ENCODE peak calls at places on chromosomes 5 and 9, in nine cellular contexts. W is A549, I is ovary, D is HCT116, T is K562, Z is IMR-90, O is sigmoid colon, L is breast epithelium, H is stomach. A is an unnamed sample. For H3K9me3, the result is how much of the 10 kb centered on the place peaks cover.

GRCh38 chr5:64767959-64768357 is 533 bp downstream of the SREK1IP1 start:
- DNase-seq in W (no peak), I (peak), D (no peak), T (peak), Z (peak), O (no peak), L (no peak), H (no peak), A (no peak)

GRCh38 chr5:79924936-79925893 is 65.8 kb downstream of the MTX3 start:
- DNase-seq in W (no peak), I (no peak), D (no peak), T (no peak), Z (peak), O (no peak), L (no peak), H (no peak), A (no peak)

GRCh38 chr5:141050622-141051525 is at the start of gene PCDHB1:
- DNase-seq in W (no peak), I (no peak), D (no peak), T (no peak), Z (no peak), O (no peak), L (no peak), H (no peak), A (no peak)

GRCh38 chr9:123049589-123050222 is 16.2 kb downstream of the GPR21 start:
- DNase-seq in W (no peak), I (no peak), D (no peak), T (no peak), Z (peak), O (peak), L (no peak), H (peak), A (no peak)

GRCh38 chr5:54446169-54446786 is 9.2 kb upstream of the HSPB3 start:
- DNase-seq in W (no peak), I (no peak), D (no peak), T (no peak), Z (no peak), O (no peak), L (no peak), H (no peak), A (no peak)

GRCh38 chr5:80128129-80128528 is 93.0 kb downstream of the THBS4 start:
- DNase-seq in W (no peak), I (no peak), D (no peak), T (no peak), Z (no peak), O (no peak), L (no peak), H (no peak), A (no peak)

GRCh38 chr5:149411738-149412519 is 32.8 kb upstream of the IL17B start:
- DNase-seq in W (no peak), I (peak), D (no peak), T (no peak), Z (no peak), O (peak), L (peak), H (no peak), A (no peak)

GRCh38 chr9:121463026-121463827 is 36.4 kb downstream of the GGTA1 start:
- DNase-seq in W (peak), I (no peak), D (peak), T (peak), Z (peak), O (peak), L (no peak), H (peak), A (peak)

GRCh38 chr5:174300941-174301761 is 255.6 kb downstream of the NSG2 start:
- DNase-seq in W (no peak), I (no peak), D (no peak), T (no peak), Z (no peak), O (no peak), L (no peak), H (no peak), A (no peak)

GRCh38 chr5:54837939-54838457 is 147.4 kb downstream of the ESM1 start:
- DNase-seq in W (no peak), I (no peak), D (no peak), T (no peak), Z (peak), O (no peak), L (no peak), H (no peak), A (no peak)

GRCh38 chr5:113336975-113337374 is 97.8 kb downstream of the TSSK1B start:
- DNase-seq in W (peak), I (no peak), D (peak), T (peak), Z (peak), O (no peak), L (no peak), H (no peak), A (no peak)

GRCh38 chr5:160262151-160262550 is 32.8 kb downstream of the FABP6 start:
- DNase-seq in W (no peak), I (no peak), D (no peak), T (no peak), Z (no peak), O (no peak), L (no peak), H (no peak), A (no peak)

GRCh38 chr5:137657073-137657472 is 78.8 kb downstream of the KLHL3 start:
- DNase-seq in W (no peak), I (no peak), D (no peak), T (no peak), Z (no peak), O (no peak), L (no peak), H (no peak), A (no peak)

GRCh38 chr5:73437126-73438047 is 11.2 kb downstream of the FOXD1 start:
- DNase-seq in W (peak), I (no peak), D (peak), T (peak), Z (peak), O (no peak), L (no peak), H (no peak), A (no peak)

GRCh38 chr5:128144491-128144890 is 60.9 kb downstream of the SLC12A2 start:
- DNase-seq in W (no peak), I (no peak), D (no peak), T (no peak), Z (peak), O (no peak), L (no peak), H (no peak), A (no peak)

GRCh38 chr5:141272906-141273305 is 27.7 kb downstream of the PCDHB15 start:
- DNase-seq in W (no peak), I (no peak), D (no peak), T (peak), Z (no peak), O (no peak), L (no peak), H (no peak), A (no peak)

GRCh38 chr9:20390400-20390799 is 231.9 kb downstream of the MLLT3 start:
- DNase-seq in W (no peak), I (no peak), D (no peak), T (no peak), Z (no peak), O (no peak), L (no peak), H (no peak), A (no peak)

GRCh38 chr9:34500623-34501267 is 22.0 kb downstream of the ENHO start:
- DNase-seq in W (peak), I (peak), D (peak), T (peak), Z (peak), O (no peak), L (peak), H (peak), A (peak)

GRCh38 chr5:88660326-88660946 is 222.5 kb downstream of the MEF2C start:
- DNase-seq in W (peak), I (no peak), D (peak), T (no peak), Z (peak), O (no peak), L (no peak), H (no peak), A (no peak)

GRCh38 chr9:127895811-127896210 is 3.6 kb downstream of the ST6GALNAC6 start:
- DNase-seq in W (no peak), I (no peak), D (no peak), T (no peak), Z (no peak), O (no peak), L (no peak), H (no peak), A (no peak)

GRCh38 chr5:113122053-113122452 is 145.5 kb downstream of the DCP2 start:
- DNase-seq in W (no peak), I (no peak), D (no peak), T (no peak), Z (peak), O (peak), L (no peak), H (no peak), A (no peak)

GRCh38 chr9:114804504-114804903 is 1.3 kb downstream of the TNFSF15 start:
- DNase-seq in W (no peak), I (no peak), D (peak), T (no peak), Z (peak), O (no peak), L (peak), H (peak), A (peak)

GRCh38 chr9:97293207-97293721 is 14.2 kb upstream of the CCDC180 start:
- DNase-seq in W (no peak), I (no peak), D (no peak), T (peak), Z (peak), O (no peak), L (no peak), H (no peak), A (no peak)

GRCh38 chr9:6915635-6916034 is 157.9 kb downstream of the KDM4C start:
- DNase-seq in W (no peak), I (no peak), D (no peak), T (no peak), Z (no peak), O (no peak), L (no peak), H (no peak), A (no peak)

GRCh38 chr9:126563556-126563955 is 50.2 kb upstream of the LMX1B start:
- DNase-seq in W (no peak), I (no peak), D (no peak), T (no peak), Z (no peak), O (no peak), L (no peak), H (no peak), A (no peak)

GRCh38 chr9:112945620-112946208 is 55.0 kb upstream of the SLC46A2 start:
- DNase-seq in W (peak), I (no peak), D (no peak), T (peak), Z (no peak), O (no peak), L (no peak), H (no peak), A (no peak)

GRCh38 chr9:71683598-71684235 is 84.6 kb downstream of the CEMIP2 start:
- DNase-seq in W (no peak), I (peak), D (peak), T (no peak), Z (peak), O (no peak), L (peak), H (no peak), A (no peak)

GRCh38 chr5:68189171-68189570 is 26.4 kb upstream of the PIK3R1 start:
- DNase-seq in W (no peak), I (no peak), D (no peak), T (no peak), Z (no peak), O (no peak), L (no peak), H (no peak), A (no peak)

GRCh38 chr9:107274953-107275422 is 8.1 kb upstream of the RAD23B start:
- DNase-seq in W (peak), I (no peak), D (peak), T (no peak), Z (peak), O (no peak), L (no peak), H (no peak), A (no peak)

GRCh38 chr9:120925535-120926396 is 830 bp downstream of the TRAF1 start:
- DNase-seq in W (peak), I (no peak), D (no peak), T (peak), Z (peak), O (peak), L (no peak), H (no peak), A (peak)

GRCh38 chr9:76510041-76510440 is 51.1 kb downstream of the GCNT1 start:
- DNase-seq in W (no peak), I (no peak), D (no peak), T (no peak), Z (peak), O (no peak), L (no peak), H (no peak), A (no peak)

GRCh38 chr9:127955294-127956015 is 17.8 kb upstream of the DPM2 start:
- DNase-seq in W (peak), I (no peak), D (peak), T (peak), Z (peak), O (peak), L (peak), H (peak), A (peak)

GRCh38 chr5:102762095-102762534 is 7.0 kb downstream of the PAM start:
- DNase-seq in W (no peak), I (no peak), D (no peak), T (no peak), Z (peak), O (no peak), L (no peak), H (no peak), A (no peak)

GRCh38 chr5:9861664-9862256 is 231.6 kb upstream of the TAS2R1 start:
- DNase-seq in W (no peak), I (no peak), D (no peak), T (no peak), Z (peak), O (no peak), L (no peak), H (no peak), A (no peak)

GRCh38 chr9:114049453-114050225 is 28.5 kb downstream of the AMBP start:
- DNase-seq in W (no peak), I (peak), D (no peak), T (no peak), Z (no peak), O (peak), L (no peak), H (no peak), A (no peak)

GRCh38 chr5:168969341-168969863 is 331.5 kb downstream of the SLIT3 start:
- DNase-seq in W (no peak), I (no peak), D (no peak), T (no peak), Z (no peak), O (no peak), L (no peak), H (no peak), A (no peak)

GRCh38 chr5:132210944-132211343 is 16.7 kb downstream of the P4HA2 start:
- DNase-seq in W (no peak), I (no peak), D (no peak), T (no peak), Z (no peak), O (peak), L (no peak), H (no peak), A (no peak)

GRCh38 chr9:91119679-91120078 is 242.0 kb downstream of the AUH start:
- DNase-seq in W (no peak), I (no peak), D (no peak), T (no peak), Z (peak), O (no peak), L (no peak), H (no peak), A (no peak)

GRCh38 chr9:136591191-136591752 is 45.4 kb upstream of the NOTCH1 start:
- DNase-seq in W (no peak), I (no peak), D (no peak), T (no peak), Z (no peak), O (no peak), L (no peak), H (no peak), A (no peak)
- H3K9me3 ChIP-seq in W (under half), I (under half), D (under half), T (under half), Z (under half), O (under half), L (under half), H (under half), A (under half)

DNA sequence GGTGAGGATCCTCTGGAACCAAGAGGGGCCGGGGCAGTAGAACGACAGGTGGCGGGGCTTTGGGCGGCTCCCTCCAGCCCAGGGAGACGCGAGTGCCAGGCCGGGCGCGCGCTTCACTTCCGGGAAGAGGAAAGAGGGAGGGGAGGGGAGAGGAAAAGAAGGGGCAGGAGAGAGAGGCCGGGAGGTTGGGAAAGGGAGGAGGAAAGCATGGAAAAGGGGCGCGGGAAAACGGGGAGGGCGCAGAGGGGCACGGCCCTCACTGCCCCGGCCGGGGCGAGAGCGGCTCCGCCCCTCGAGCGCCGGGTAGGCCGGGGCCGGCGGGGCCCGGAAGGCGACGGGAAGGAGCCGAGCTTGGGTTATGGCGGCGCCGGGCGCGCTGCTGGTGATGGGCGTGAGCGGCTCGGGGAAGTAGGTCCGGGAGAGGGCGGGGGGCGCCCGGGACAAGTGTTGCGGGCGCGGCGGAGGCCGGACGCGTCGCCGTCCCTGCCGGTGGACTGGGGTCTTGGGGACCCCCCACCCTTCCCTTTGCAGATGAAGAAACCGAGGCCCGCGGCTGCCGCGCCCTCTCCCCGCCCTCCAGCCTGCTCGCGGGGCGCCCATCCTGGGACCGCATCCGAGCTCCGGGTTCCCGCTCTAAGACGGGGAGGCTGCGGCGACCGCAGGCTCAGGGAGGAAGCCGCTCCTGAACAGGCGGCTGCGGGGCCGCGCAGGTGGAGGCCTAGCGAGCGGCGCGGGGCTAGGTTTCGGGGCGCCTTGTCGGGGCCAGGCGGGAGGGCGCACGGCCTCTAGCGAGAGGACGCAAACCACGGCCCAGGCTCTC is at the start of gene IDNK:
- DNase-seq in W (peak), I (peak), D (peak), T (peak), Z (peak), O (peak), L (peak), H (peak), A (peak)
- TF ChIP-seq POLR2A in W (peak), I (no peak), D (peak), T (peak), Z (peak), O (no peak), L (no peak), H (no peak), A (peak)

GRCh38 chr5:129284010-129284409 is 176.1 kb upstream of the ADAMTS19 start:
- DNase-seq in W (no peak), I (no peak), D (no peak), T (no peak), Z (no peak), O (no peak), L (no peak), H (no peak), A (no peak)
- H3K9me3 ChIP-seq in W (under half), I (under half), D (under half), T (under half), Z (under half), O (under half), L (under half), H (under half), A (under half)

GRCh38 chr5:74682636-74683035 is 2.4 kb upstream of the HEXB start:
- DNase-seq in W (no peak), I (no peak), D (no peak), T (no peak), Z (no peak), O (no peak), L (no peak), H (no peak), A (no peak)

GRCh38 chr5:74679968-74680367 is 5.1 kb upstream of the HEXB start:
- DNase-seq in W (no peak), I (no peak), D (no peak), T (no peak), Z (peak), O (no peak), L (no peak), H (no peak), A (no peak)

GRCh38 chr5:74685979-74686631 is 1.1 kb downstream of the HEXB start:
- DNase-seq in W (no peak), I (no peak), D (no peak), T (peak), Z (peak), O (no peak), L (no peak), H (no peak), A (peak)

GRCh38 chr5:74686962-74687751 is 2.1 kb downstream of the HEXB start:
- DNase-seq in W (no peak), I (no peak), D (no peak), T (no peak), Z (peak), O (no peak), L (no peak), H (no peak), A (no peak)

DNA sequence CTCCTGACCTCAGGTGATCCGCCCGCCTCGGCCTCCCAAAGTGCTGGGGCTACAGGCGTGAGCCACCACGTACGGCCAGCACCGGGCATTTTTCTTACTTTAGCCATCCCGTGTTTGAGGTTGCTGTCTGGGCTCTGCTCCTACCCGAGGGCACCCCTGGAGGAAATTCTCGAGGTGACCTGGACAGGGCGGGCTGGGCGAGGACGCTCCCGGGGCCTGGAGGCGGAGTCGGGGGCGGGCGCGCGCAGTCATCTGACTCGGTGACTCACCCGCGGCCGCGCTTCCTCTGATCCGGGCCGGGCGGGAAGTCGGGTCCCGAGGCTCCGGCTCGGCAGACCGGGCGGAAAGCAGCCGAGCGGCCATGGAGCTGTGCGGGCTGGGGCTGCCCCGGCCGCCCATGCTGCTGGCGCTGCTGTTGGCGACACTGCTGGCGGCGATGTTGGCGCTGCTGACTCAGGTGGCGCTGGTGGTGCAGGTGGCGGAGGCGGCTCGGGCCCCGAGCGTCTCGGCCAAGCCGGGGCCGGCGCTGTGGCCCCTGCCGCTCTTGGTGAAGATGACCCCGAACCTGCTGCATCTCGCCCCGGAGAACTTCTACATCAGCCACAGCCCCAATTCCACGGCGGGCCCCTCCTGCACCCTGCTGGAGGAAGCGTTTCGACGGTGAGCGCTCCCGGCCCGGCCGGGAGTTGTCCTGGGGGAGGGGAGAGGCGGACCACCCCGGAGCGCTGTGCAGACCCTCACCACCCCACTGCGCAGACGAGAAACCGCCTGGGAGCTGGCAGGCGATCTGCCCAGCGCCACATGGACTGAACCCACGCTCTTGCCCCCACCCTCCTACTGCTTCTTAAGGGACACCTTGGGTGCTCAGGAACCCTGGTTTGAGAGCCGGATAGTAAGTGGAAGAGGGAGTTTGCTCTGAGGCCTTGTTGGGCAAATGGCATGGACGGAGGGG is at the start of gene HEXB:
- DNase-seq in W (peak), I (peak), D (peak), T (peak), Z (peak), O (peak), L (peak), H (peak), A (peak)
- TF ChIP-seq POLR2A in W (peak), I (peak), D (no peak), T (peak), Z (peak), O (peak), L (peak), H (peak), A (peak)

DNA sequence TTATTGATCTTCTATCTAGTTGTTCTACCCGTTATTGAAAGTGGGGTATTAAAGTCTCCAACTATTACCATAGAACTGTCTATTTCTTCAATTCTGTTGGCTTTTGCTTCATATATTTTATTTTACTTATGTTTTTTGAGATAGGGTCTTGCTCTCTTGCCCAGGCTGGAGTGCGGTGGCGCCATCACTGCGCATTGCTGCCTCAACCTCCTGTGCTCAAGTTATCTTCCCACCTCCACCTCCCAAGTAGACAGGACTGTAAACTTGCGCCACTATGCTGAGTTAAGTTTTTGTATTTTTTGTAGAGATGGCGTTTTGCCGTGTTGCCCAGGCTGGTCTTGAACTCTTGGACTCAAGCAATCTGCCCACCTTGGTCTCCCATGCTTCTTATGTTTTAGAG is 16.2 kb downstream of the SNAPC3 start:
- DNase-seq in W (no peak), I (no peak), D (no peak), T (no peak), Z (no peak), O (no peak), L (no peak), H (no peak), A (no peak)
- H3K9me3 ChIP-seq in W (under half), I (under half), D (under half), T (under half), Z (under half), O (under half), L (under half), H (under half), A (under half)